ENCODE peak calls at places on chromosomes 3 and 15, in seven cellular contexts. S is naive thymus-derived CD4-positive, alpha-beta T cell; R is GM12878; I is BE2C; Y is pancreas; P is neural progenitor cell; N is A673. V is an unnamed sample.

GRCh38 chr15:22954326-22954725 is 25.8 kb downstream of the CYFIP1 start:
- DNase-seq in P (no peak), S (no peak), I (no peak), R (no peak), Y (no peak), N (no peak), V (no peak)

GRCh38 chr3:188881954-188882641 is 289.7 kb upstream of the TPRG1 start:
- DNase-seq in I (no peak), R (no peak), Y (no peak), S (no peak), P (no peak), N (peak), V (no peak)

GRCh38 chr15:99386429-99386828 is 135.1 kb downstream of the LRRC28 start:
- DNase-seq in N (no peak), Y (no peak), S (no peak), P (no peak), R (no peak), I (no peak), V (no peak)

GRCh38 chr3:156751461-156752025 is 74.6 kb upstream of the LEKR1 start:
- DNase-seq in N (peak), Y (no peak), I (no peak), S (no peak), R (no peak), P (peak), V (no peak)

GRCh38 chr15:78854973-78855372 is 17.7 kb upstream of the MORF4L1 start:
- DNase-seq in R (no peak), N (no peak), I (no peak), S (no peak), Y (no peak), P (no peak), V (no peak)

GRCh38 chr15:90095521-90095959 is 6.7 kb downstream of the IDH2 start:
- DNase-seq in R (no peak), Y (peak), I (no peak), N (no peak), P (no peak), S (no peak), V (peak)

GRCh38 chr15:21261965-21262850 is 178.1 kb downstream of the POTEB3 start:
- DNase-seq in Y (no peak), I (peak), S (no peak), R (no peak), P (no peak), N (peak), V (no peak)

GRCh38 chr3:122183893-122184590 is 574 bp downstream of the CASR start:
- DNase-seq in Y (no peak), S (no peak), N (no peak), P (peak), R (no peak), I (no peak), V (no peak)

GRCh38 chr3:133041524-133041829 is 3.3 kb downstream of the TMEM108 start:
- DNase-seq in R (no peak), S (no peak), Y (no peak), P (no peak), I (no peak), N (no peak), V (no peak)
- H3K4me3 ChIP-seq in R (no peak), S (no peak), Y (no peak), P (no peak), I (peak), N (no peak), V (no peak)

GRCh38 chr3:72490688-72491430 is 357.4 kb downstream of the SHQ1 start:
- DNase-seq in R (no peak), Y (no peak), P (peak), I (no peak), S (no peak), N (no peak), V (no peak)
- H3K4me3 ChIP-seq in R (no peak), Y (no peak), P (no peak), I (no peak), S (no peak), N (no peak), V (no peak)

GRCh38 chr15:61034793-61035710 is 194.1 kb downstream of the RORA start:
- DNase-seq in Y (no peak), R (no peak), N (no peak), P (no peak), I (no peak), S (no peak), V (no peak)
- H3K4me3 ChIP-seq in Y (no peak), R (no peak), N (no peak), P (no peak), I (no peak), S (no peak), V (no peak)

GRCh38 chr3:141078200-141078599 is 27.1 kb downstream of the SPSB4 start:
- DNase-seq in R (no peak), S (no peak), P (no peak), I (no peak), N (no peak), Y (no peak), V (no peak)

GRCh38 chr3:141074529-141074928 is 23.4 kb downstream of the SPSB4 start:
- DNase-seq in R (no peak), N (no peak), P (peak), Y (no peak), I (peak), S (no peak), V (no peak)

GRCh38 chr3:141077631-141078030 is 26.5 kb downstream of the SPSB4 start:
- DNase-seq in R (no peak), Y (no peak), N (no peak), P (no peak), S (no peak), I (no peak), V (no peak)

GRCh38 chr3:141076821-141077571 is 25.8 kb downstream of the SPSB4 start:
- DNase-seq in P (peak), Y (peak), I (peak), N (peak), S (no peak), R (no peak), V (peak)

GRCh38 chr3:141076026-141076797 is 25.1 kb downstream of the SPSB4 start:
- DNase-seq in S (no peak), I (no peak), P (peak), R (no peak), Y (peak), N (no peak), V (peak)
- H3K4me3 ChIP-seq in S (no peak), I (no peak), P (peak), R (no peak), Y (no peak), N (no peak), V (no peak)

V was measured in stomach.